ENCODE peak calls at places on chromosomes 13 and 19, in four cellular contexts. N is progenitor cell of endocrine pancreas, P is AG04450, J is pancreas. Q is an unnamed sample.

GRCh38 chr19:44620667-44621066 is 7.3 kb downstream of the IGSF23 start:
- DNase-seq in J (no peak), P (no peak), N (no peak), Q (no peak)

GRCh38 chr13:50990540-50991506 is 81.2 kb downstream of the RNASEH2B start:
- DNase-seq in J (no peak), N (no peak), P (peak), Q (no peak)

GRCh38 chr19:13001166-13001501 is 5.9 kb downstream of the NFIX start:
- DNase-seq in J (no peak), N (no peak), P (no peak), Q (no peak)

GRCh38 chr19:1171755-1172352 is 2.2 kb downstream of the SBNO2 start:
- DNase-seq in P (no peak), J (peak), N (no peak), Q (no peak)

GRCh38 chr19:39428309-39429112 is 7.2 kb downstream of the RPS16 start:
- DNase-seq in N (no peak), J (peak), P (peak), Q (peak)

GRCh38 chr13:80048802-80049201 is 292.1 kb downstream of the SPRY2 start:
- DNase-seq in N (no peak), J (peak), P (peak), Q (no peak)

GRCh38 chr19:30070198-30070969 is 128.3 kb downstream of the URI1 start:
- DNase-seq in N (no peak), P (no peak), J (no peak), Q (no peak)

GRCh38 chr13:42788601-42789000 is 7.2 kb downstream of the FAM216B start:
- DNase-seq in P (no peak), J (no peak), N (no peak), Q (no peak)

GRCh38 chr13:29520671-29521070 is 74.8 kb downstream of the SLC7A1 start:
- DNase-seq in J (no peak), N (no peak), P (peak), Q (no peak)

GRCh38 chr19:39498262-39499081 is at the start of gene DLL3:
- DNase-seq in J (no peak), N (no peak), P (no peak), Q (no peak)

GRCh38 chr13:40376296-40376849 is 290.1 kb downstream of the FOXO1 start:
- DNase-seq in N (no peak), J (no peak), P (no peak), Q (no peak)

GRCh38 chr13:80084086-80084676 is 256.7 kb downstream of the SPRY2 start:
- DNase-seq in P (peak), N (no peak), J (no peak), Q (no peak)

GRCh38 chr13:113991191-113991669 is 17.4 kb upstream of the C13orf46 start:
- DNase-seq in P (no peak), N (no peak), J (no peak), Q (no peak)

GRCh38 chr13:22238269-22238668 is 567.4 kb downstream of the FGF9 start:
- DNase-seq in P (no peak), N (no peak), J (no peak), Q (no peak)

GRCh38 chr19:46924874-46925547 is 64.2 kb downstream of the ARHGAP35 start:
- DNase-seq in J (no peak), P (no peak), N (no peak), Q (no peak)

DNA sequence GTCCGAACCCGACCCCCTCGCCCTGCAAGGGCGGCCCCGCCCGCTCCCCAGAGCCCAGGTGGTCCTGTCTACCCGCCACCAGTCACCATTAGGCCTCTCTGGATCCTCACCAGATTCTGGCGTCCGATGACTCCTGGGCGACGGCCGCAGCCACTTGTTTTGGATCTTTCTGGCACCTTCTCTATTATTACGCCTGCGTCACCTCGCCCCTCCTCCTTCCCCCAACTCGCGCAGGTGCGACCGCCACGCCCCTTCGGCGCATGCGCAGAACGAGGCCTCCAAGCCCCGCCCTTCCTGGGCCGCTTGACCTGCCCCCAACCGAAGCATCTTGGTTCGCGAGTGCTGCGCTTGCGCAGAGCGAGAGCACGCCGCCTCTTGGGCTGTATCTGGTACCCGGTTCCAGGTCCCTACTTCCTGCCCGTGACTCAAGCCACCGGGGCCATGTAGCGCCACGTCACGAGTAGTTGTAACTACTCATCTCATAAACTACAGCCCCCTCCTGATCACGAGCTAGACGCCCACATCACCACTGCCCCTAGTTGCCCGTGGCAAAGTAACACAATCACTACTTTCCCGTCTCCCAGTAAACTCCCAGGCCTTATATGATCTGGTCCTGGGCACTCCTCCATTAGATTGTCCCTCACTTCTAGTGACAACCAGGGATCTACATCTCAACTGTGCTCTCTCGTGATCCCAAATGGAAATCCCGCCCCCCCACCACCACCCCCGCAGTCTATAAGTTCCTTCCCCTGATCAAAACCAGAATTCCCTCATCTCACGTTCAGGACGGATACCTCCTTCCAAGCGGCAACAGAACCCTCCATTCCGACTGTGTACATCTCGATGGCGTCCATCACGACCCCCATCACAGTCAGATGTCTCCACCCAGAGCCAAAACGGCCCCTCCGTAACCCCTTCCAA is at the start of gene DEDD2:
- DNase-seq in P (peak), J (peak), N (peak), Q (peak)
- TF ChIP-seq CTCF in P (no peak), J (no peak), N (no peak), Q (no peak)

GRCh38 chr19:2261438-2262172 is 5.4 kb upstream of the JSRP1 start:
- DNase-seq in N (no peak), P (no peak), J (no peak), Q (no peak)
- TF ChIP-seq CTCF in N (peak), P (peak), J (peak), Q (peak)

DNA sequence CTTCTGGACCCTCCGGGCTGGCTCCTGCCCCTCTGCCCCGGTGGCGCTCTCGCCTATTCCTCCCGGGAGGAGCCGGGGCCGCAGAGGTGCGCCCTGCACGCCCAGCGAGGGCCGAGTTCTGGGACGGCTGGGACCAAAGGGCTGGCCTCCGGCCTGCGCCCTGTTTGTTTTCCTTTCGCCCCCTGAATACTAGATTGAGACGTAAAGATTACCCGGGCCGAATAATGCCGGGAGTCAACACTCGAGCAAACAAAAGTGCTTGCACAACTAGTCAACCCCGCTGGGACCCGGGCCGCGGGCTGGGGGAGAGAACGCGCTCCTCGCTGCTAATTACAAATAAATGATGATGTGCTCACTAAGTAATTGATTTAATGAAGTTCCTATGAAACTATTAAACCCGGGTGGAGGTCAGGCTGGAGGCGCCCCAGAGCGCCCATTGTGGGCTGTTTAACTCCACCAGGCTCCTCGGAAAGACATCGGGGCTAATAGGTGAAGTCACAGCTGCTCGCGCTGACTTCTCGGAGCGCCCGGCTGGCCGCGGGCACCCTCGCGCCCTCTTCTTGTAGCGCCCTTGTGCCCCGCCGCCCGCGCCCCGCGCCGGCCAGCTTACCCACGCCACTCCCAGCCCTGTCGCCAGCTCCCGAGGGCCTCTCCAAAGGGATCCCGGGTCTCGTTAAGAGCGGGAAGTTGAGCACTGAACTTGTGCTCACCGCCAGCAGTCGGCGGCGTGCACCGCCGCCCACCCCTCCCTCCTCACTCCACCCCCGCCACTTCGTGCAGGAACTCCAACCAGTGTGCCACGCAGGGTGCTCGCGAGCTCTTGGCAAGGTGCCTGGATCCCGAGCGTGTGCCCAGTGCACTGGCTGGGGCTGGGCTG is 14.9 kb downstream of the ZIC5 start:
- DNase-seq in J (no peak), P (no peak), N (no peak), Q (no peak)
- TF ChIP-seq CTCF in J (no peak), P (no peak), N (no peak), Q (no peak)

GRCh38 chr19:48064509-48064908 is 20.6 kb upstream of the CABP5 start:
- DNase-seq in P (no peak), J (no peak), N (no peak), Q (no peak)

GRCh38 chr19:48069435-48069834 is 25.6 kb upstream of the CABP5 start:
- DNase-seq in J (no peak), N (no peak), P (no peak), Q (no peak)
- TF ChIP-seq CTCF in J (no peak), N (peak), P (no peak), Q (no peak)

DNA sequence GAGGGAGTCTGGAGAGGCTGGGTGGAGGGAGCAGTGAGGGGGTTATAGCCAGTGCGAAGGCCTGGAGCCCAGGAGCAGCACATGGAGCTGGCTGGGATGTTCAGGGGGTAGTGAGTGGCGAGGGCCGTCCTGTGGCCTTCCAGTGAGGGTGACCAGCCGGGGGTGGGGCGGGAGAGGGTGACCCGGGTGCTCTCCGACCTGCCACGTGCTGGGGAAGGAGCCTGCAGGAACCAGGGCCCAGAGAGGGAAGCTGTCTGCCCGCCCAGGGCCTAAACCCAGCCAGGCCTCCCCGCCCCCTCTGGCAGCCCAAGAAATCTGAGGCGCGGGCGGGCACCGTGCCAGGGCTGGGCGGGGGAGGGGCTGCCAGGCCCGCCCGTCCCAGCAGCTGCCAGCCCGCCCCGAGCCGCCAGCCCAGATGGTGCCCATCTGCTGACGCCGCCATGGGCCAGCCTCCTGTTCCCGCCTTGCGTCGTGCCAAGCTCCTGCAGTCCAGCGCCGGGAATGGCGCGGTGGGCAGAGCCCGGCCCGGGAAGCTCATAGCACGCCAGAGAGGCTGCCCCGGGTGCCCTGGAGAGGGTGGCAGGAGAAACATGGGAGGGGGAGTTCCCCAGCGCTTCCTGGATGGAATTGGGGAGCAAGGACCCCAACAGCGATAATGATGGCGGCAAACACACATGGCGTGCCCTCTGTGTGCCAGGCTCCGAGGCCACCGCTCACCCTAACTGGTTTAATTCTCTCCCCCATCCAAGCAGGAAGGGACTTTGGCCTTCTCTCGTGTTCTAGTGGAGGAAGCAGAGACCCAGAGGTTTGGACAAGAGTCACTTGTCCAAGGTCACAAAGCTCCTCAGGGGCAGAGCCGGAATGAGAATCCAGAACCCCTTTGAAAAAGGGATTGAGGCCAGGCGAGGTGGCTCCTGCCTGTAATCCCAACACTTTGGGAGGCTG is 21.5 kb downstream of the NFIC start:
- DNase-seq in J (peak), P (no peak), N (no peak), Q (no peak)
- TF ChIP-seq CTCF in J (no peak), P (no peak), N (no peak), Q (no peak)

GRCh38 chr13:60169239-60170031 is 5.7 kb upstream of the DIAPH3 start:
- DNase-seq in N (no peak), J (no peak), P (no peak), Q (no peak)
- TF ChIP-seq CTCF in N (no peak), J (no peak), P (peak), Q (no peak)

GRCh38 chr19:19111967-19112580 is 26.2 kb downstream of the TMEM161A start:
- DNase-seq in P (no peak), N (no peak), J (no peak), Q (no peak)

GRCh38 chr19:19120308-19121156 is 17.7 kb downstream of the TMEM161A start:
- DNase-seq in J (no peak), P (peak), N (peak), Q (peak)

GRCh38 chr19:19113040-19113541 is 25.2 kb downstream of the TMEM161A start:
- DNase-seq in P (peak), J (no peak), N (no peak), Q (no peak)

GRCh38 chr19:19119325-19120237 is 18.7 kb downstream of the TMEM161A start:
- DNase-seq in N (no peak), J (no peak), P (no peak), Q (no peak)

GRCh38 chr19:19115954-19116353 is 22.3 kb downstream of the TMEM161A start:
- DNase-seq in N (no peak), J (no peak), P (no peak), Q (no peak)
- TF ChIP-seq CTCF in N (peak), J (peak), P (peak), Q (peak)